ENCODE peak calls at places on chromosome 22, in six cellular contexts. One of them, this sample, is unnamed.
A peak's percentile ranks its signal among the peaks of the same experiment; 100 is the strongest.

GRCh38 chr22:35900483-35901168 is 128.0 kb downstream of the RBFOX2 start:
- ATAC-seq in left ventricle myocardium superior: no peak
- ATAC-seq in IMR-90: peak; percentile 89
- ATAC-seq in body of pancreas: no peak
- ATAC-seq in activated T-cell treated with anti-CD3 and anti-CD28 coated beads, Interleukin-2, amount 50 U/mL, for 72 hours: peak; percentile 76
- ATAC-seq in activated T-helper 17 cell treated with anti-CD3 and anti-CD28 coated beads, Interleukin-2, amount 50 U/mL, for 72 hours: peak; percentile 86
- ATAC-seq in this sample: no peak

GRCh38 chr22:19107730-19108074 is 14.5 kb downstream of the DGCR2 start:
- ATAC-seq in body of pancreas: no peak
- ATAC-seq in IMR-90: no peak
- ATAC-seq in activated T-cell treated with anti-CD3 and anti-CD28 coated beads, Interleukin-2, amount 50 U/mL, for 72 hours: no peak
- ATAC-seq in left ventricle myocardium superior: no peak
- ATAC-seq in activated T-helper 17 cell treated with anti-CD3 and anti-CD28 coated beads, Interleukin-2, amount 50 U/mL, for 72 hours: no peak
- ATAC-seq in this sample: no peak

GRCh38 chr22:40668611-40669390 is 10.5 kb upstream of the MCHR1 start:
- ATAC-seq in activated T-cell treated with anti-CD3 and anti-CD28 coated beads, Interleukin-2, amount 50 U/mL, for 72 hours: peak; percentile 90
- ATAC-seq in IMR-90: peak; percentile 69
- ATAC-seq in left ventricle myocardium superior: no peak
- ATAC-seq in body of pancreas: no peak
- ATAC-seq in activated T-helper 17 cell treated with anti-CD3 and anti-CD28 coated beads, Interleukin-2, amount 50 U/mL, for 72 hours: peak; percentile 92
- ATAC-seq in this sample: no peak

GRCh38 chr22:43118024-43118849 is 7.7 kb downstream of the BIK start:
- ATAC-seq in body of pancreas: no peak
- ATAC-seq in IMR-90: no peak
- ATAC-seq in activated T-cell treated with anti-CD3 and anti-CD28 coated beads, Interleukin-2, amount 50 U/mL, for 72 hours: no peak
- ATAC-seq in activated T-helper 17 cell treated with anti-CD3 and anti-CD28 coated beads, Interleukin-2, amount 50 U/mL, for 72 hours: no peak
- ATAC-seq in left ventricle myocardium superior: no peak
- ATAC-seq in this sample: no peak

GRCh38 chr22:22507743-22508273 is 734 bp downstream of the ZNF280B start:
- ATAC-seq in left ventricle myocardium superior: no peak
- ATAC-seq in activated T-helper 17 cell treated with anti-CD3 and anti-CD28 coated beads, Interleukin-2, amount 50 U/mL, for 72 hours: no peak
- ATAC-seq in activated T-cell treated with anti-CD3 and anti-CD28 coated beads, Interleukin-2, amount 50 U/mL, for 72 hours: peak; percentile 10
- ATAC-seq in IMR-90: no peak
- ATAC-seq in body of pancreas: no peak
- ATAC-seq in this sample: no peak

GRCh38 chr22:29233503-29233902 is 27.8 kb downstream of the EMID1 start:
- ATAC-seq in IMR-90: no peak
- ATAC-seq in activated T-helper 17 cell treated with anti-CD3 and anti-CD28 coated beads, Interleukin-2, amount 50 U/mL, for 72 hours: no peak
- ATAC-seq in left ventricle myocardium superior: no peak
- ATAC-seq in body of pancreas: no peak
- ATAC-seq in activated T-cell treated with anti-CD3 and anti-CD28 coated beads, Interleukin-2, amount 50 U/mL, for 72 hours: no peak
- ATAC-seq in this sample: no peak

GRCh38 chr22:49482811-49483210 is 344.9 kb downstream of the BRD1 start:
- ATAC-seq in activated T-cell treated with anti-CD3 and anti-CD28 coated beads, Interleukin-2, amount 50 U/mL, for 72 hours: no peak
- ATAC-seq in activated T-helper 17 cell treated with anti-CD3 and anti-CD28 coated beads, Interleukin-2, amount 50 U/mL, for 72 hours: no peak
- ATAC-seq in left ventricle myocardium superior: no peak
- ATAC-seq in body of pancreas: no peak
- ATAC-seq in IMR-90: no peak
- ATAC-seq in this sample: no peak

GRCh38 chr22:41250127-41250526 is 9.4 kb upstream of the CHADL start:
- ATAC-seq in left ventricle myocardium superior: no peak
- ATAC-seq in IMR-90: no peak
- ATAC-seq in activated T-helper 17 cell treated with anti-CD3 and anti-CD28 coated beads, Interleukin-2, amount 50 U/mL, for 72 hours: no peak
- ATAC-seq in body of pancreas: no peak
- ATAC-seq in activated T-cell treated with anti-CD3 and anti-CD28 coated beads, Interleukin-2, amount 50 U/mL, for 72 hours: no peak
- ATAC-seq in this sample: no peak

GRCh38 chr22:50143096-50143495 is 27.4 kb upstream of the PANX2 start:
- ATAC-seq in left ventricle myocardium superior: no peak
- ATAC-seq in IMR-90: no peak
- ATAC-seq in activated T-cell treated with anti-CD3 and anti-CD28 coated beads, Interleukin-2, amount 50 U/mL, for 72 hours: no peak
- ATAC-seq in body of pancreas: no peak
- ATAC-seq in activated T-helper 17 cell treated with anti-CD3 and anti-CD28 coated beads, Interleukin-2, amount 50 U/mL, for 72 hours: no peak
- ATAC-seq in this sample: no peak

This sample was measured in gastroesophageal sphincter.